ENCODE peak calls at places on chromosome 5, in ten cellular contexts. U is fibroblast of lung; T is breast epithelium; L is nephron progenitor cell; W is CD4-positive, alpha-beta T cell; G is Peyer's patch; Q is esophagus squamous epithelium; O is ascending aorta; K is H9; S is MCF 10A. C is an unnamed sample.

GRCh38 chr5:149271195-149271716 is 403 bp upstream of the AFAP1L1 start:
- DNase-seq in Q (no peak), L (no peak), O (no peak), T (no peak), W (no peak), G (no peak), K (peak), U (no peak), S (peak), C (no peak)

GRCh38 chr5:93675458-93676450 is 65.6 kb downstream of the POU5F2 start:
- DNase-seq in G (no peak), O (no peak), K (no peak), L (no peak), T (no peak), Q (no peak), S (no peak), U (no peak), W (no peak), C (peak)

GRCh38 chr5:73591698-73592501 is 26.4 kb downstream of the UTP15 start:
- DNase-seq in S (peak), W (no peak), L (no peak), T (no peak), G (no peak), K (no peak), U (peak), O (no peak), Q (no peak), C (no peak)

GRCh38 chr5:154478752-154479159 is 729 bp upstream of the HAND1 start:
- DNase-seq in Q (no peak), S (no peak), G (no peak), L (no peak), O (no peak), K (peak), W (no peak), U (no peak), T (no peak), C (no peak)

GRCh38 chr5:53407373-53407772 is 73.1 kb upstream of the FST start:
- DNase-seq in S (no peak), G (no peak), U (peak), Q (no peak), T (no peak), O (no peak), W (no peak), K (no peak), L (no peak), C (no peak)

GRCh38 chr5:16418471-16418922 is 47.1 kb downstream of the ZNF622 start:
- DNase-seq in K (no peak), S (no peak), L (no peak), G (no peak), W (no peak), Q (no peak), T (no peak), U (no peak), O (no peak), C (no peak)

GRCh38 chr5:9932770-9933169 is 302.6 kb upstream of the TAS2R1 start:
- DNase-seq in W (no peak), U (peak), Q (no peak), S (peak), G (no peak), O (no peak), T (no peak), K (no peak), L (no peak), C (no peak)

GRCh38 chr5:166582416-166582815 is 1709.0 kb upstream of the WWC1 start:
- DNase-seq in O (no peak), T (no peak), S (peak), G (no peak), W (no peak), U (no peak), K (no peak), L (no peak), Q (no peak), C (no peak)

GRCh38 chr5:148556835-148557234 is 97.5 kb downstream of the HTR4 start:
- DNase-seq in L (no peak), Q (no peak), U (no peak), G (no peak), T (no peak), O (no peak), K (no peak), S (peak), W (no peak), C (no peak)

GRCh38 chr5:67187318-67187717 is 9.3 kb downstream of the CD180 start:
- DNase-seq in O (no peak), G (no peak), W (no peak), Q (no peak), L (no peak), T (no peak), U (no peak), S (no peak), K (no peak), C (no peak)

GRCh38 chr5:176188506-176189193 is 49.6 kb upstream of the SIMC1 start:
- DNase-seq in T (no peak), U (no peak), W (no peak), K (no peak), Q (no peak), L (no peak), S (no peak), G (no peak), O (no peak), C (no peak)

GRCh38 chr5:64210866-64211265 is 45.2 kb downstream of the RNF180 start:
- DNase-seq in K (no peak), Q (no peak), O (no peak), T (no peak), G (no peak), U (peak), S (peak), W (no peak), L (no peak), C (peak)

GRCh38 chr5:148986636-148987035 is 76.2 kb downstream of the SH3TC2 start:
- DNase-seq in U (no peak), T (no peak), K (no peak), Q (no peak), O (no peak), S (peak), G (no peak), L (no peak), W (no peak), C (no peak)

GRCh38 chr5:42626462-42626861 is 130.2 kb upstream of the CCDC152 start:
- DNase-seq in T (no peak), W (no peak), Q (no peak), S (no peak), U (no peak), K (no peak), L (no peak), O (no peak), G (no peak), C (no peak)

GRCh38 chr5:57717555-57717954 is 234.9 kb upstream of the ACTBL2 start:
- DNase-seq in G (no peak), S (no peak), Q (no peak), O (no peak), L (no peak), K (no peak), T (no peak), W (no peak), U (no peak), C (no peak)

GRCh38 chr5:167731951-167732350 is 559.5 kb upstream of the WWC1 start:
- DNase-seq in O (no peak), K (no peak), U (peak), L (no peak), Q (no peak), G (no peak), S (no peak), W (no peak), T (no peak), C (no peak)

GRCh38 chr5:52452098-52452497 is 335.6 kb upstream of the ITGA1 start:
- DNase-seq in W (no peak), S (no peak), G (no peak), L (no peak), T (no peak), K (no peak), Q (no peak), U (no peak), O (no peak), C (no peak)

GRCh38 chr5:157563373-157564148 is 12.0 kb downstream of the ADAM19 start:
- DNase-seq in O (no peak), W (no peak), L (no peak), T (no peak), Q (no peak), K (no peak), G (no peak), S (peak), U (peak), C (peak)

GRCh38 chr5:1140188-1140817 is 28.4 kb upstream of the SLC12A7 start:
- DNase-seq in Q (no peak), G (peak), S (peak), W (peak), K (peak), U (peak), L (peak), T (peak), O (no peak), C (no peak)

GRCh38 chr5:73793911-73794310 is 167.9 kb downstream of the ARHGEF28 start:
- DNase-seq in S (no peak), Q (no peak), L (no peak), U (peak), O (no peak), W (no peak), T (no peak), G (no peak), K (no peak), C (no peak)

GRCh38 chr5:128539038-128539429 is 989 bp upstream of the FBN2 start:
- DNase-seq in Q (no peak), G (no peak), L (no peak), W (no peak), S (peak), O (no peak), K (no peak), U (peak), T (no peak), C (no peak)

GRCh38 chr5:171867786-171868185 is 82.2 kb downstream of the SMIM23 start:
- DNase-seq in O (no peak), K (no peak), U (peak), S (no peak), L (no peak), W (no peak), T (no peak), Q (no peak), G (no peak), C (no peak)

GRCh38 chr5:84450617-84451414 is 66.1 kb upstream of the EDIL3 start:
- DNase-seq in U (peak), Q (no peak), L (no peak), T (no peak), G (no peak), W (no peak), K (no peak), S (peak), O (no peak), C (no peak)

GRCh38 chr5:137708796-137709559 is 26.9 kb downstream of the KLHL3 start:
- DNase-seq in L (no peak), T (no peak), S (no peak), W (no peak), O (no peak), G (no peak), K (no peak), U (no peak), Q (no peak), C (no peak)

GRCh38 chr5:121285861-121286527 is 565.7 kb upstream of the FTMT start:
- DNase-seq in S (no peak), W (no peak), O (no peak), U (no peak), T (no peak), G (no peak), Q (no peak), L (no peak), K (no peak), C (peak)

GRCh38 chr5:176822426-176823075 is 12.2 kb downstream of the UNC5A start:
- DNase-seq in O (no peak), K (no peak), U (peak), S (peak), T (no peak), W (no peak), G (no peak), Q (no peak), L (no peak), C (no peak)

GRCh38 chr5:132686193-132686592 is 12.4 kb downstream of the IL4 start:
- DNase-seq in O (no peak), K (no peak), S (no peak), Q (no peak), U (no peak), G (no peak), T (no peak), W (no peak), L (no peak), C (no peak)

GRCh38 chr5:23506329-23507236 is 826 bp upstream of the PRDM9 start:
- DNase-seq in O (no peak), T (no peak), W (no peak), L (peak), S (peak), G (no peak), Q (no peak), K (peak), U (no peak), C (no peak)

GRCh38 chr5:95900383-95900958 is 61.2 kb downstream of the ELL2 start:
- DNase-seq in Q (no peak), K (no peak), S (peak), G (no peak), T (no peak), U (peak), O (no peak), L (no peak), W (no peak), C (peak)

GRCh38 chr5:86981898-86982297 is 285.8 kb upstream of the RASA1 start:
- DNase-seq in L (no peak), Q (no peak), W (no peak), U (no peak), S (no peak), T (no peak), G (no peak), K (no peak), O (no peak), C (no peak)

GRCh38 chr5:139655727-139656271 is 7.7 kb downstream of the CXXC5 start:
- DNase-seq in U (peak), T (no peak), O (no peak), S (no peak), Q (no peak), W (no peak), K (no peak), L (peak), G (no peak), C (no peak)

GRCh38 chr5:137751869-137752491 is 2.2 kb downstream of the HNRNPA0 start:
- DNase-seq in K (no peak), L (no peak), W (no peak), O (no peak), G (no peak), S (peak), Q (no peak), U (peak), T (no peak), C (peak)

GRCh38 chr5:147169399-147169798 is 65.4 kb upstream of the STK32A start:
- DNase-seq in U (peak), O (no peak), Q (no peak), T (no peak), S (peak), W (no peak), K (no peak), G (no peak), L (no peak), C (peak)

GRCh38 chr5:76674330-76675066 is 41.4 kb upstream of the F2R start:
- DNase-seq in T (no peak), S (no peak), K (no peak), U (no peak), W (no peak), Q (no peak), L (no peak), G (no peak), O (no peak), C (no peak)
- TF ChIP-seq CTCF in T (no peak), S (no peak), K (no peak), U (no peak), W (no peak), Q (no peak), L (no peak), G (no peak), O (no peak), C (no peak)

GRCh38 chr5:112245616-112246015 is 173.5 kb downstream of the EPB41L4A start:
- DNase-seq in W (no peak), Q (no peak), O (no peak), L (no peak), S (no peak), T (no peak), G (no peak), K (peak), U (no peak), C (no peak)
- TF ChIP-seq CTCF in W (no peak), Q (no peak), O (no peak), L (no peak), S (no peak), T (no peak), G (no peak), K (peak), U (no peak), C (no peak)

GRCh38 chr5:107557051-107557658 is 113.6 kb downstream of the EFNA5 start:
- DNase-seq in K (peak), O (no peak), S (peak), L (peak), G (no peak), U (peak), T (peak), Q (no peak), W (no peak), C (no peak)
- TF ChIP-seq CTCF in K (no peak), O (no peak), S (no peak), L (no peak), G (no peak), U (no peak), T (no peak), Q (no peak), W (no peak), C (no peak)

DNA sequence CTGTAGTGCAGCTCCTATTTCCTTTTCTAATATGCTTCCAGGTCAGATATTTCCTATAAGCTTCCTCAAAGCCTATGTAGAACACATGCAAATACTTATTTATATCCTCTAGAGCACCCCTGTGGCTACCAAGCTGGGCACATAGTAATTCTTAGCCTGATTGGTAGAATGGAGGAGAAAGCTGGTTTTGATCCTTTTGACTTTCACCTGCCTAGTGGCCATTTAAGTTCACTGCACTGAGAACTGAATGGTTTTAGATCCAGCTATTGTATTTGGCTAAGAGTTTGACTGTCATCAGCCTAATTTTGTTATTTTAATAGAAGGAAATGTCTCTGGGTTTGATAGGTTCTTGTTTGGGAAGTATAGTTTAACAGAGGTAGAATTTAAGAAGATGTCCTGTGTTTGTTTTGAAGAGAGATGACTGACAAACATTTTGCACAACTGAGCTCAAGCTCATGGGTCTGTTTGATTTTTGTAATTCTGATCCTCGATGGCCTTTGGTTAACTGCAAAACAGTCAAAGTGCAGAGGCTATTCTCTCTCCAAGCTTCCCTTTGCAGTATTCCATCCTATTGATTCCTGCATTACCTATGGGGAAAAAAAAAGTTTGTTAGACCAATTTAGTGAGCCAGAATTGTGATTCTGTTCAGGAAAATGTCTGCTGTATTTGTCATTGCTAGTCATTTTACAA is 85.4 kb downstream of the KCNN2 start:
- DNase-seq in O (no peak), U (no peak), Q (no peak), L (no peak), K (no peak), T (no peak), G (no peak), W (no peak), S (peak), C (no peak)
- TF ChIP-seq CTCF in O (no peak), U (peak), Q (peak), L (peak), K (peak), T (no peak), G (no peak), W (no peak), S (no peak), C (no peak)

DNA sequence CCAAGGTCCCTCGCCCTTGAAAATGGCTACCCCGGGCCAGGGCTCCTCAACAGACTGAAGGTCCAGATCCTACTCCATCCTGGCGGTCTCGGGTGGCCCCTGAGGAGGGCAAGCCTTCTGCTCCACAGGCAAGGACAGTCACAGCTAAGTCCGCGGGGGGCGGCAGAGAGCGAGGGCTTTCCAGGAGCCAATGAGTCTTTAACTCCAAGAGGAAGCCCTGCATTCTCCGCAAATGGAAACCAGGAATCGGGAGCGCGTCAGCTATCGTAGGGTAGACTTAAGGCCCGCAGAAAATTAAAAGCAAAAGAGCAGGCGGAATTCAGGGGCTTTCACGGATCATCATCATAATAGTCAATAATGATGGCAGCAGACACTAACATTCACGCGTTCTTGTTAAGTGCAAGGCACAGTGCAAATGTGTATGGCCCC is 87.8 kb upstream of the TNFAIP8 start:
- DNase-seq in K (peak), T (peak), U (peak), L (peak), W (peak), G (peak), S (peak), O (peak), Q (peak), C (peak)
- TF ChIP-seq CTCF in K (no peak), T (peak), U (peak), L (no peak), W (peak), G (no peak), S (peak), O (peak), Q (peak), C (peak)